ENCODE peak calls at places on chromosomes 2 and 18, in seven cellular contexts. B is cardiac fibroblast; U is endodermal cell; N is CD4-positive, alpha-beta T cell; L is A549; W is kidney; Y is type B pancreatic cell. J is an unnamed sample.

GRCh38 chr2:202588647-202589581 is 45.9 kb upstream of the FAM117B start:
- DNase-seq in B (peak; percentile 80), U (peak; percentile 91), N (peak; percentile 61), L (peak; percentile 59), W (peak; percentile 75), Y (no peak), J (peak; percentile 77)

GRCh38 chr2:1673160-1673944 is 71.0 kb downstream of the PXDN start:
- DNase-seq in B (no peak), U (peak; percentile 28), N (no peak), L (no peak), W (no peak), Y (no peak), J (no peak)

GRCh38 chr2:205683179-205683978 is 1.1 kb downstream of the NRP2 start:
- DNase-seq in B (peak; percentile 78), U (peak; percentile 58), N (no peak), L (no peak), W (no peak), Y (no peak), J (no peak)

GRCh38 chr2:136764397-136765255 is 719 bp upstream of the THSD7B start:
- DNase-seq in B (no peak), U (peak; percentile 86), N (no peak), L (no peak), W (peak; percentile 72), Y (no peak), J (peak; percentile 17)

GRCh38 chr2:240429872-240430491 is 5.5 kb upstream of the GPC1 start:
- DNase-seq in B (no peak), U (peak; percentile 46), N (no peak), L (no peak), W (peak; percentile 58), Y (no peak), J (no peak)

GRCh38 chr2:240916571-240917008 is 10.5 kb downstream of the CROCC2 start:
- DNase-seq in B (peak; percentile 82), U (peak; percentile 82), N (no peak), L (peak; percentile 79), W (peak; percentile 97), Y (no peak), J (no peak)

GRCh38 chr2:100919316-100919715 is 82.8 kb upstream of the RPL31 start:
- DNase-seq in B (no peak), U (peak; percentile 80), N (no peak), L (no peak), W (no peak), Y (no peak), J (peak; percentile 27)

GRCh38 chr2:133773862-133774674 is 205.8 kb upstream of the NCKAP5 start:
- DNase-seq in B (no peak), U (no peak), N (no peak), L (no peak), W (no peak), Y (no peak), J (no peak)

GRCh38 chr18:37550118-37550875 is 15.3 kb downstream of the CELF4 start:
- DNase-seq in B (no peak), U (no peak), N (no peak), L (no peak), W (no peak), Y (no peak), J (no peak)

GRCh38 chr2:80258793-80259192 is 45.8 kb downstream of the LRRTM1 start:
- DNase-seq in B (no peak), U (no peak), N (no peak), L (no peak), W (no peak), Y (no peak), J (no peak)

GRCh38 chr2:88709117-88709739 is 17.8 kb downstream of the RPIA start:
- DNase-seq in B (peak; percentile 86), U (no peak), N (no peak), L (no peak), W (no peak), Y (no peak), J (no peak)

GRCh38 chr2:136139601-136140000 is 21.7 kb upstream of the CXCR4 start:
- DNase-seq in B (no peak), U (no peak), N (no peak), L (no peak), W (no peak), Y (no peak), J (no peak)

GRCh38 chr2:229879551-229879950 is 42.3 kb downstream of the TRIP12 start:
- DNase-seq in B (no peak), U (no peak), N (no peak), L (no peak), W (no peak), Y (no peak), J (no peak)

GRCh38 chr18:8898990-8899389 is 193.6 kb downstream of the MTCL1 start:
- DNase-seq in B (no peak), U (peak; percentile 50), N (no peak), L (no peak), W (no peak), Y (peak; percentile 44), J (no peak)

GRCh38 chr18:72427721-72428120 is 116.4 kb downstream of the CBLN2 start:
- DNase-seq in B (peak; percentile 1), U (no peak), N (no peak), L (no peak), W (no peak), Y (no peak), J (no peak)

GRCh38 chr2:17441055-17441771 is 77.0 kb downstream of the RAD51AP2 start:
- DNase-seq in B (no peak), U (peak; percentile 80), N (no peak), L (no peak), W (no peak), Y (no peak), J (no peak)

GRCh38 chr2:105790467-105791118 is 45.9 kb downstream of the NCK2 start:
- DNase-seq in B (no peak), U (no peak), N (no peak), L (no peak), W (no peak), Y (no peak), J (no peak)

GRCh38 chr2:238963164-238963969 is 115.5 kb downstream of the TWIST2 start:
- DNase-seq in B (no peak), U (no peak), N (no peak), L (no peak), W (no peak), Y (peak; percentile 60), J (no peak)

GRCh38 chr2:166539340-166540162 is 45.5 kb upstream of the SCN7A start:
- DNase-seq in B (peak; percentile 83), U (peak; percentile 59), N (no peak), L (peak; percentile 7), W (no peak), Y (no peak), J (no peak)

GRCh38 chr2:204892506-204893255 is 347.4 kb downstream of the PARD3B start:
- DNase-seq in B (peak; percentile 81), U (no peak), N (no peak), L (no peak), W (no peak), Y (no peak), J (no peak)

GRCh38 chr18:45554070-45554767 is 61.1 kb upstream of the SLC14A2 start:
- DNase-seq in B (no peak), U (no peak), N (no peak), L (no peak), W (peak; percentile 61), Y (no peak), J (no peak)

GRCh38 chr2:42331569-42332284 is 29.3 kb downstream of the COX7A2L start:
- DNase-seq in B (peak; percentile 27), U (no peak), N (no peak), L (no peak), W (no peak), Y (no peak), J (no peak)

GRCh38 chr2:30706534-30707303 is 100.5 kb downstream of the CAPN13 start:
- DNase-seq in B (peak; percentile 68), U (peak; percentile 83), N (peak; percentile 66), L (peak; percentile 59), W (peak; percentile 82), Y (peak; percentile 69), J (peak; percentile 80)

GRCh38 chr2:7567646-7568045 is 650.4 kb downstream of the RNF144A start:
- DNase-seq in B (no peak), U (no peak), N (peak; percentile 49), L (no peak), W (no peak), Y (no peak), J (no peak)

GRCh38 chr2:209425082-209426071 is 1.5 kb downstream of the MAP2 start:
- DNase-seq in B (peak; percentile 81), U (peak; percentile 49), N (no peak), L (peak; percentile 20), W (no peak), Y (no peak), J (peak; percentile 44)
- TF ChIP-seq CTCF in B (peak; percentile 81), U (peak; percentile 73), N (no peak), L (peak; percentile 73), W (peak; percentile 37), Y (peak; percentile 79), J (peak; percentile 56)

DNA sequence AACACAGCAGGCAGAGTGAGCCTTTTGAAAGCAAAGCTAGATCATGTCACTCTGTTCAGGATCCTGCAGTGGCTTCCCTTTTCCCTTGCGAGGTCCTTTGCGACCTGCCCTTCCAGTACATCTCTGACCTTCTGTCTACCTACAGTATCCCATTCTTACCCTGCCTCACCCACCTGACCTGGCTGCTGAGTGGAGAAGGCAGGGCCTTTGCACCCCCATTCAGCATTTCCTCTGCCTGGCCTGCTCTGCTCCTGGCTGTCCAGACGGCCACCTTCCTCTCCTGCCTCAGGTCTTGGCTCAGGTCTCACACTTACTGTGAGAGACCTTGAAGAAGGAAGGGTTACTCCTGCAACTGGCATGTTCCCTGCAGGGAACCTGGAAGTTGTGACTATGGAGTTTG is 77.4 kb downstream of the MAPRE2 start:
- DNase-seq in B (no peak), U (no peak), N (no peak), L (no peak), W (no peak), Y (no peak), J (no peak)
- TF ChIP-seq CTCF in B (no peak), U (no peak), N (no peak), L (no peak), W (no peak), Y (no peak), J (no peak)

GRCh38 chr2:225177098-225177497 is 134.8 kb upstream of the DOCK10 start:
- DNase-seq in B (peak; percentile 39), U (no peak), N (no peak), L (no peak), W (no peak), Y (no peak), J (no peak)
- TF ChIP-seq CTCF in B (peak; percentile 17), U (no peak), N (no peak), L (no peak), W (no peak), Y (no peak), J (no peak)

GRCh38 chr18:56696966-56697365 is 45.8 kb downstream of the WDR7 start:
- DNase-seq in B (peak; percentile 56), U (no peak), N (no peak), L (peak; percentile 12), W (no peak), Y (no peak), J (no peak)

GRCh38 chr18:56702946-56703345 is 51.8 kb downstream of the WDR7 start:
- DNase-seq in B (peak; percentile 71), U (no peak), N (no peak), L (peak; percentile 3), W (no peak), Y (no peak), J (peak; percentile 24)
- TF ChIP-seq CTCF in B (peak; percentile 54), U (peak; percentile 81), N (peak; percentile 64), L (peak; percentile 55), W (peak; percentile 34), Y (peak; percentile 76), J (peak; percentile 64)

GRCh38 chr18:12737243-12737902 is 34.5 kb downstream of the PSMG2 start:
- DNase-seq in B (no peak), U (no peak), N (no peak), L (no peak), W (no peak), Y (no peak), J (no peak)
- TF ChIP-seq CTCF in B (no peak), U (no peak), N (no peak), L (no peak), W (no peak), Y (no peak), J (no peak)

J was measured in B cell.